ENCODE peak calls at places on chromosome 21, in ten cellular contexts. J is substantia nigra; E is activated CD4-positive, CD25-positive, alpha-beta regulatory T cell treated with anti-CD3 and anti-CD28 coated beads, Interleukin-2, amount 50 U/mL, for 16 hours; N is Right ventricle myocardium inferior; C is KG1; H is A172; W is T follicular helper cell; R is posterior cingulate gyrus; Q is cardiac fibroblast; O is NCI-H1105. D is an unnamed sample.

GRCh38 chr21:44067011-44067839 is 40.0 kb upstream of the PWP2 start:
- DNase-seq in C (no peak), Q (no peak), R (no peak), N (no peak), H (no peak), W (no peak), E (no peak), O (no peak), J (no peak), D (no peak)

GRCh38 chr21:15053531-15053930 is 11.3 kb downstream of the NRIP1 start:
- DNase-seq in Q (no peak), H (no peak), W (no peak), E (no peak), R (no peak), O (no peak), C (no peak), N (no peak), J (no peak), D (no peak)

GRCh38 chr21:39575778-39576177 is 37.0 kb upstream of the B3GALT5 start:
- DNase-seq in R (no peak), O (no peak), Q (no peak), W (no peak), H (peak), E (no peak), J (no peak), N (no peak), C (no peak), D (no peak)

GRCh38 chr21:37232274-37233018 is 34.7 kb downstream of the VPS26C start:
- DNase-seq in C (no peak), R (no peak), W (no peak), H (no peak), N (no peak), Q (no peak), E (no peak), J (no peak), O (no peak), D (no peak)

GRCh38 chr21:45074048-45074817 is at the start of gene ADARB1:
- DNase-seq in W (peak), N (peak), C (peak), O (peak), Q (peak), E (peak), J (no peak), H (peak), R (peak), D (peak)

GRCh38 chr21:34877485-34878128 is 171.5 kb downstream of the RUNX1 start:
- DNase-seq in Q (no peak), C (no peak), N (no peak), R (no peak), E (no peak), O (peak), J (no peak), W (no peak), H (no peak), D (no peak)

GRCh38 chr21:40967771-40968170 is 120.8 kb upstream of the DSCAM start:
- DNase-seq in H (no peak), O (no peak), E (no peak), J (no peak), N (no peak), C (no peak), W (no peak), R (no peak), Q (no peak), D (peak)

GRCh38 chr21:26686278-26686677 is 113.2 kb upstream of the CYYR1 start:
- DNase-seq in C (no peak), O (peak), H (peak), W (no peak), N (no peak), E (no peak), J (no peak), R (no peak), Q (peak), D (no peak)

GRCh38 chr21:38956791-38957571 is 151.3 kb downstream of the ETS2 start:
- DNase-seq in J (no peak), C (no peak), N (peak), H (no peak), R (peak), Q (no peak), W (no peak), O (peak), E (no peak), D (no peak)

GRCh38 chr21:35026617-35027557 is 22.2 kb downstream of the RUNX1 start:
- DNase-seq in N (peak), C (peak), Q (peak), W (peak), J (no peak), R (no peak), E (peak), O (no peak), H (peak), D (peak)

GRCh38 chr21:26769613-26770188 is 75.5 kb downstream of the ADAMTS1 start:
- DNase-seq in W (no peak), O (no peak), N (no peak), E (no peak), H (peak), Q (peak), R (no peak), J (no peak), C (no peak), D (no peak)

GRCh38 chr21:45075606-45076244 is 1.3 kb downstream of the ADARB1 start:
- DNase-seq in W (no peak), J (no peak), R (no peak), Q (no peak), H (no peak), N (no peak), E (no peak), C (no peak), O (no peak), D (no peak)

GRCh38 chr21:35381743-35382310 is 332.7 kb upstream of the RUNX1 start:
- DNase-seq in O (no peak), J (no peak), Q (no peak), E (no peak), W (no peak), H (no peak), R (no peak), N (no peak), C (no peak), D (no peak)

GRCh38 chr21:42465008-42465878 is 30.8 kb downstream of the RSPH1 start:
- DNase-seq in Q (peak), W (no peak), R (no peak), C (peak), O (no peak), H (peak), E (no peak), J (no peak), N (no peak), D (no peak)

GRCh38 chr21:33441489-33442477 is 38.0 kb downstream of the TMEM50B start:
- DNase-seq in Q (peak), J (no peak), W (no peak), C (no peak), R (no peak), E (no peak), H (peak), N (no peak), O (peak), D (no peak)

GRCh38 chr21:39630827-39631226 is 18.1 kb downstream of the B3GALT5 start:
- DNase-seq in N (no peak), R (no peak), O (no peak), J (no peak), W (no peak), E (no peak), C (no peak), Q (no peak), H (peak), D (no peak)

GRCh38 chr21:45459171-45460010 is 54.4 kb downstream of the COL18A1 start:
- DNase-seq in W (no peak), R (no peak), N (peak), Q (no peak), H (no peak), C (no peak), E (no peak), O (no peak), J (no peak), D (no peak)

GRCh38 chr21:14947613-14948160 is 117.1 kb downstream of the NRIP1 start:
- DNase-seq in O (no peak), C (no peak), J (no peak), Q (no peak), R (no peak), N (no peak), E (no peak), W (no peak), H (no peak), D (no peak)

GRCh38 chr21:45199201-45199600 is 88.5 kb downstream of the POFUT2 start:
- DNase-seq in J (no peak), C (no peak), E (no peak), N (no peak), O (no peak), W (no peak), Q (no peak), H (no peak), R (no peak), D (no peak)

GRCh38 chr21:38985423-38986378 is 180.0 kb downstream of the ETS2 start:
- DNase-seq in N (peak), Q (peak), O (peak), W (no peak), J (no peak), R (no peak), C (peak), E (no peak), H (peak), D (no peak)

GRCh38 chr21:37243961-37244360 is 23.2 kb downstream of the VPS26C start:
- DNase-seq in J (no peak), O (no peak), H (no peak), W (no peak), Q (no peak), N (no peak), E (no peak), R (no peak), C (no peak), D (no peak)

GRCh38 chr21:46079357-46080170 is 18.3 kb upstream of the COL6A2 start:
- DNase-seq in H (peak), N (no peak), W (no peak), Q (peak), O (no peak), C (no peak), R (no peak), E (no peak), J (no peak), D (peak)

GRCh38 chr21:45601551-45601950 is 42.0 kb upstream of the PCBP3 start:
- DNase-seq in C (no peak), E (no peak), N (no peak), Q (no peak), O (no peak), J (no peak), W (no peak), H (no peak), R (no peak), D (peak)

GRCh38 chr21:29148535-29148934 is 18.1 kb downstream of the MAP3K7CL start:
- DNase-seq in J (no peak), N (no peak), O (no peak), Q (peak), W (no peak), H (no peak), C (no peak), E (no peak), R (no peak), D (no peak)

GRCh38 chr21:43697758-43698643 is 20.9 kb upstream of the PDXK start:
- DNase-seq in Q (peak), R (no peak), N (no peak), H (no peak), E (no peak), J (no peak), O (no peak), W (no peak), C (no peak), D (peak)

GRCh38 chr21:16536661-16537359 is 807.0 kb downstream of the USP25 start:
- DNase-seq in H (peak), J (no peak), N (no peak), C (no peak), R (no peak), Q (peak), W (no peak), O (peak), E (no peak), D (no peak)

GRCh38 chr21:43611598-43612369 is 47.5 kb downstream of the HSF2BP start:
- DNase-seq in Q (peak), H (peak), E (no peak), O (no peak), W (no peak), J (no peak), C (peak), R (peak), N (peak), D (peak)

GRCh38 chr21:32403201-32403701 is 9.3 kb upstream of the EVA1C start:
- DNase-seq in C (no peak), W (no peak), E (no peak), N (peak), J (peak), Q (peak), H (peak), R (peak), O (peak), D (no peak)

GRCh38 chr21:36994501-36995189 is 11.9 kb upstream of the RIPPLY3 start:
- DNase-seq in R (no peak), J (no peak), W (no peak), E (no peak), N (no peak), C (no peak), Q (no peak), O (no peak), H (no peak), D (peak)

GRCh38 chr21:41638201-41638790 is 128.6 kb downstream of the RIPK4 start:
- DNase-seq in W (no peak), N (no peak), E (no peak), H (no peak), J (no peak), C (no peak), R (no peak), Q (no peak), O (no peak), D (no peak)

GRCh38 chr21:21163904-21164303 is 165.7 kb downstream of the NCAM2 start:
- DNase-seq in C (peak), R (no peak), O (peak), J (peak), W (peak), E (no peak), H (peak), Q (peak), N (no peak), D (peak)

GRCh38 chr21:40067751-40068150 is 200.5 kb downstream of the PCP4 start:
- DNase-seq in H (no peak), O (no peak), C (no peak), J (no peak), W (no peak), Q (no peak), R (no peak), N (no peak), E (no peak), D (no peak)

GRCh38 chr21:33380483-33380998 is 22.7 kb upstream of the IFNGR2 start:
- DNase-seq in E (peak), H (peak), W (peak), N (peak), R (peak), O (no peak), J (peak), C (peak), Q (peak), D (peak)

GRCh38 chr21:41932576-41933258 is 21.1 kb downstream of the C2CD2 start:
- DNase-seq in C (peak), Q (no peak), N (peak), W (no peak), E (no peak), O (no peak), H (peak), R (no peak), J (no peak), D (no peak)

GRCh38 chr21:41251961-41252642 is 64.5 kb upstream of the FAM3B start:
- DNase-seq in J (no peak), E (no peak), H (no peak), R (no peak), Q (peak), N (no peak), O (no peak), C (no peak), W (no peak), D (no peak)

GRCh38 chr21:26115346-26115745 is 55.2 kb downstream of the APP start:
- DNase-seq in J (no peak), Q (peak), O (peak), R (no peak), W (no peak), H (no peak), C (no peak), N (no peak), E (no peak), D (no peak)

GRCh38 chr21:34936299-34936698 is 112.8 kb downstream of the RUNX1 start:
- DNase-seq in W (no peak), C (no peak), O (no peak), E (no peak), N (no peak), Q (no peak), J (no peak), H (no peak), R (no peak), D (peak)

GRCh38 chr21:46151989-46152938 is 3.1 kb downstream of the FTCD start:
- DNase-seq in O (no peak), E (no peak), J (no peak), Q (no peak), W (no peak), H (no peak), C (no peak), R (peak), N (no peak), D (no peak)

GRCh38 chr21:43278359-43278758 is 109.6 kb downstream of the CRYAA start:
- DNase-seq in O (no peak), E (no peak), J (no peak), Q (no peak), H (no peak), C (no peak), N (no peak), W (no peak), R (no peak), D (no peak)